ENCODE peak calls at places on chromosomes 11 and 22, in eight cellular contexts. U is HCT116, I is osteoblast, J is prostate gland, V is Caco-2, H is heart left ventricle, E is DND-41, L is HepG2. G is an unnamed sample. For H3K27me3, the result is how much of the 10 kb centered on the place peaks cover.

GRCh38 chr22:46024136-46024840 is 47.3 kb upstream of the WNT7B start:
- DNase-seq in H (peak), J (no peak), U (no peak), V (no peak), L (no peak), I (peak), E (no peak), G (no peak)

GRCh38 chr11:3227568-3228444 is 4.4 kb downstream of the MRGPRE start:
- DNase-seq in H (no peak), U (no peak), I (peak), J (no peak), E (no peak), V (no peak), L (no peak), G (peak)

GRCh38 chr22:49238181-49239141 is 589.2 kb downstream of the BRD1 start:
- DNase-seq in L (no peak), H (no peak), V (no peak), U (no peak), J (peak), I (no peak), E (no peak), G (peak)

GRCh38 chr11:117789241-117789640 is 7.8 kb downstream of the DSCAML1 start:
- DNase-seq in I (no peak), L (no peak), E (no peak), J (no peak), H (no peak), V (no peak), U (no peak), G (no peak)

GRCh38 chr11:116881153-116881552 is 43.7 kb upstream of the APOA1 start:
- DNase-seq in J (no peak), U (no peak), H (no peak), L (no peak), E (no peak), V (no peak), I (no peak), G (no peak)

GRCh38 chr11:30991376-30991775 is 378.2 kb downstream of the DCDC1 start:
- DNase-seq in I (no peak), J (no peak), H (no peak), E (no peak), L (no peak), V (no peak), U (no peak), G (no peak)

GRCh38 chr11:86608251-86608799 is 64.1 kb downstream of the ME3 start:
- DNase-seq in E (peak), I (peak), U (peak), L (peak), V (peak), J (peak), H (peak), G (peak)

GRCh38 chr11:29634248-29634647 is 382.6 kb downstream of the KCNA4 start:
- DNase-seq in E (no peak), U (no peak), I (no peak), V (no peak), J (no peak), H (no peak), L (no peak), G (no peak)

GRCh38 chr22:26581769-26582168 is 8.2 kb downstream of the TPST2 start:
- DNase-seq in U (no peak), J (no peak), L (no peak), H (no peak), I (no peak), E (no peak), V (no peak), G (no peak)

GRCh38 chr11:833114-833791 is 501 bp downstream of the CD151 start:
- DNase-seq in E (no peak), U (no peak), I (peak), L (no peak), J (no peak), V (peak), H (peak), G (peak)

GRCh38 chr11:71363721-71364120 is 84.5 kb downstream of the DHCR7 start:
- DNase-seq in H (no peak), I (no peak), E (no peak), V (no peak), U (no peak), L (no peak), J (no peak), G (no peak)

GRCh38 chr11:133951484-133952198 is 5.1 kb downstream of the IGSF9B start:
- DNase-seq in J (no peak), V (no peak), E (no peak), H (no peak), I (peak), L (no peak), U (no peak), G (no peak)

GRCh38 chr11:114162719-114163123 is 103.2 kb downstream of the ZBTB16 start:
- DNase-seq in L (no peak), V (no peak), J (peak), I (peak), U (no peak), H (peak), E (no peak), G (peak)

GRCh38 chr11:17077240-17077519 is 287 bp downstream of the RPS13 start:
- DNase-seq in U (no peak), E (no peak), L (no peak), I (no peak), V (no peak), J (no peak), H (no peak), G (no peak)

GRCh38 chr22:48692734-48693376 is 1134.8 kb downstream of the BRD1 start:
- DNase-seq in H (no peak), E (no peak), J (no peak), V (no peak), I (no peak), U (no peak), L (peak), G (no peak)

GRCh38 chr11:93541884-93542752 is 1.1 kb downstream of the SMCO4 start:
- DNase-seq in U (no peak), V (peak), I (peak), E (peak), L (peak), H (peak), J (peak), G (peak)

GRCh38 chr11:61041755-61042518 is 60.4 kb upstream of the CD5 start:
- DNase-seq in U (no peak), V (peak), I (no peak), J (no peak), L (no peak), E (peak), H (no peak), G (no peak)

GRCh38 chr22:43401661-43402060 is 10.2 kb upstream of the MPPED1 start:
- DNase-seq in L (no peak), U (no peak), V (no peak), H (no peak), E (no peak), J (no peak), I (no peak), G (no peak)

GRCh38 chr11:3995949-3996554 is 98.5 kb upstream of the RRM1 start:
- DNase-seq in H (no peak), E (peak), U (no peak), I (peak), V (no peak), L (no peak), J (no peak), G (no peak)

GRCh38 chr11:120564573-120565301 is 53.2 kb downstream of the GRIK4 start:
- DNase-seq in H (peak), E (no peak), U (no peak), V (no peak), J (no peak), L (no peak), I (peak), G (peak)

GRCh38 chr11:115869780-115870431 is 365.7 kb upstream of the CADM1 start:
- DNase-seq in E (no peak), H (peak), V (peak), U (no peak), I (no peak), J (no peak), L (peak), G (no peak)

GRCh38 chr11:83866655-83867054 is 580.5 kb upstream of the CCDC90B start:
- DNase-seq in V (no peak), E (no peak), J (no peak), U (no peak), L (no peak), H (no peak), I (no peak), G (no peak)

GRCh38 chr11:62269654-62270278 is at the start of gene SCGB2A2:
- DNase-seq in V (peak), E (no peak), H (no peak), L (no peak), U (peak), J (peak), I (no peak), G (no peak)

DNA sequence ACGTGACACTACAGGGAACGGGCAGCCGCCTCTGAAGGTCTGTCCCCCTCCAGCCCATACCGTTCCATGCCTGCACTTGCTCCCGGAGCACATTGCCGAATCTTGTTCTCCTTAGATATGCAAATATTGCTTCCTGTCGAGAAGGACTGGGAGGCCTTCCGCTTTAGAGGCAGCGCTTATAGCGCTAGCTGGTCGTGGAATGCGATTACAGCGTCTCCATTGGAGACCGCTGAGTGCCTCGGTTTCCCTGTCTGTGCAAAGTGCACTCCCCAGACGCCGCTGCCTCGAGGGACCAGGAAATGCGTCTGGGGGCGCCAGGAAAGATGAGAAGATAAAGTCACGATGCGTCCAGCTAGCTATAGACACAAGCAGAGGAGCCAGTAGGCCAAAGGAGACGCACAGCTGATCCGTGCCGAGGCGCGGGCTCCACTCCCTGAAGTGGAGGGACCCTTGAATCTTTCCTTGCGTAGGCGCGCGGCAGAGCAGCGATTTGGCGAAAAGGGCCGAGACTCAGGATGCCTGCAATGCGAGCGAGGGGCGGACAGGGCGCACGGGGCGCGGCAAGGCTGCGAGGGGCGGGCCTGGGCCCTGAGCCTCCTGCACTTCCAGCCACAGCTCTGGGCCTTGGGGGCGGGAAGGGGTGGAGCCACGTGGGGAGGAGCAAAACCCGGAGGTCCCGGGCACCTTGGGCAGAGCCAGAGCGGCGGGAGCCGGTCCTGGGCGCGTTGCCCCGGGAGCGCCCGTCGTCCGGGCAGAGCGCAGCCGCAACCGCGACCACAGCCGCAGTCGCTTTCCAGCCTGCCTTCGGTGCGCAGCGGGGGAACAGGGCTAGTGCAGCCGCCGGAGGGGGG is at the start of gene RASSF10:
- DNase-seq in U (no peak), E (no peak), H (peak), I (peak), V (peak), J (peak), L (no peak), G (peak)
- H3K27me3 ChIP-seq in U (under half), E (under half), H (half or more), I (half or more), V (under half), J (under half), L (under half), G (under half)

GRCh38 chr11:73342633-73343032 is 33.6 kb upstream of the RELT start:
- DNase-seq in L (no peak), E (no peak), H (no peak), V (no peak), U (no peak), I (peak), J (no peak), G (no peak)

GRCh38 chr11:73343076-73343833 is 32.9 kb upstream of the RELT start:
- DNase-seq in V (peak), H (no peak), L (no peak), E (no peak), I (peak), J (no peak), U (no peak), G (no peak)

GRCh38 chr11:73345481-73346147 is 30.6 kb upstream of the RELT start:
- DNase-seq in E (no peak), I (peak), H (no peak), V (no peak), U (no peak), L (no peak), J (no peak), G (no peak)

GRCh38 chr11:73346186-73346935 is 29.8 kb upstream of the RELT start:
- DNase-seq in I (peak), E (no peak), V (no peak), J (no peak), H (no peak), L (no peak), U (no peak), G (no peak)

DNA sequence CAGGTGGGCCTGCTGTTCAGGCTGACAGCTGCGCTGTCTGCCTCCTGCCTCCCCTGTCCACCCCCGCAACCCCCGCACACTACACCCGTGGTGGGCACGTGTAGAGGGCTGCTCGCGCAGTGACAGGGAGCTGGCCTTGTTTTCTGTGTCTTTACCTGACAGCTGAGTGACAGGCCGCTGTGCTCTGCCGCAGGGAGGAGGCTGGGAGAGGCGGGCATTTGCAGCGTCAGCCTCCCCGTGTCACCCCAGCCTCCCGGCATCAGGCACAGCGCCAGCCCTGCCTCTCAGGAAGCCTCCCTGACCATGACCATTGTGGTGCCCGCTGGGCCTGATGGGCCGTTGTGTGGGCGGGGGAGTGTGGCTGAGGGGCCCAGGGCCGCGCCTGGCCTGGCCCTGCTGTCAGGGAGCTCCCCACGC is 32.0 kb upstream of the RELT start:
- DNase-seq in I (peak), U (no peak), V (no peak), L (no peak), E (no peak), H (peak), J (no peak), G (no peak)
- H3K27me3 ChIP-seq in I (under half), U (under half), V (under half), L (under half), E (under half), H (under half), J (under half), G (under half)

DNA sequence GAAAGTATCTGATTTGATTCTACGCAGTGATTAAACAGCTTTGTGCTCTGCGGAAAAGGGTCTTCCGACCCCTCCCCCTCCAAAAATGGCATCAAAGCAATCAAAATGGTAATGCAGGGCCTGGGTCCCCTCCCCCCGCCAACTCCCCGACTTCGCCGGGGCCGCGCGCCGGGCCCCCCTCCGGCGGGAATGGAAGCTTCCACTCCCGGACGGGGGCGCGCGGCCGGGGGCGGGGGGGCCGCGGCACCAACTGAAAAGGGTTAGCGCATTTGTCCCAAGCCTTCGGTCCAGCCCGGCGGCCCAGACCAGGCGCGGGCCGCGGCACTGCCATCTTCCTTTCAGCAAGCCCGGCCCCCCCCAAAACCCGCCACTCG is 2.9 kb downstream of the PHF21B start:
- DNase-seq in E (no peak), V (peak), J (peak), I (no peak), L (no peak), H (peak), U (no peak), G (no peak)
- H3K27me3 ChIP-seq in E (under half), V (under half), J (under half), I (half or more), L (under half), H (under half), U (under half), G (under half)

GRCh38 chr11:69383372-69383771 is 89.4 kb downstream of the MYEOV start:
- DNase-seq in L (no peak), J (no peak), V (no peak), U (no peak), H (no peak), I (peak), E (no peak), G (no peak)

GRCh38 chr11:69380451-69380901 is 86.5 kb downstream of the MYEOV start:
- DNase-seq in L (no peak), V (no peak), E (no peak), J (no peak), I (peak), H (no peak), U (no peak), G (no peak)

GRCh38 chr11:69382131-69383128 is 88.5 kb downstream of the MYEOV start:
- DNase-seq in I (peak), H (peak), U (peak), E (no peak), L (no peak), J (no peak), V (peak), G (peak)

GRCh38 chr11:69380921-69381581 is 87.1 kb downstream of the MYEOV start:
- DNase-seq in E (no peak), L (no peak), H (no peak), V (no peak), U (no peak), J (no peak), I (peak), G (no peak)

GRCh38 chr11:69381681-69382130 is 87.8 kb downstream of the MYEOV start:
- DNase-seq in H (no peak), U (no peak), E (no peak), L (no peak), I (peak), V (no peak), J (no peak), G (no peak)
- H3K27me3 ChIP-seq in H (under half), U (under half), E (under half), L (under half), I (under half), V (under half), J (under half), G (under half)

DNA sequence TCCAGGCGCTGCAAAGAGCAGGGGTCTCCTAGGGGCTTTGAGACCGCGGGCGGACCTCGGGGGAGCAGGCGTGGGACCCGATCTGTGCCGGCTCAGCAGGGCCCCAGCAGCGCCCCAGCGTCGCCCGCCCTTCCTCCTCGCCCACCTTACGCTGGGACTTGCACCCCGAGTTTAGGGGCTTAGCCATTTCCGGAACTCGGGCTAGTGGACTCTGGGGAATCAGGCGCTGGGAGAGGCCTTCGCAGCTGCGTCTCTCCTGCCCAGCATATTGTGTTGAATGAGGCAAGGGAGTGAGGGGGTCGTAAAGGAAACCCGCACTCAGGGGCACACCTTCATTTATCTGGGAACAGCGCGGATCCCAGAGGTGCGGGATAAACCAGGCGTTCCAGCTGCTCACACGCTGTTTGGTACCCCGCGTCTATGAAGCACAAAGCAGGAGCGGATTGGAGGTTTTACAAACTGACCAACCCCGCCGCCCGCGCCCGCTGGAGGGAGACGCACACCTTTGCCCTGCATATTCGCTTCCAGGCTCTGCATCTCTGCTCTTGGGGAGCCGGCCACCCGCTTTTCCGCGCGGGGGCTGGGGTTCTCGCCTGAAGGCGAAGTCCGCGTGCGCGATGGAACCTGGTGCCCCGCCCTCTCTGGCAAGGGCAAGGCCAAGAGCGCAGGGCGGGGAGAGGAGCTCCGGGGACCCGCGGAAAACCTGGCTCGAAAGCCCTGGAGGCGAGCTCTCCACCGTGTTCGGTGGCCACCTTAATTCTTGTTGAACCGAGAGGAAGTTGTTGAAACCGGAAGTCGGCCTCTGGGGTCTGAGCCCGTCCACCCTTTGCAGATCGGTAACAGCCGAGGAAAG is 6.7 kb upstream of the ALX4 start:
- DNase-seq in U (no peak), L (no peak), E (no peak), J (no peak), I (no peak), H (no peak), V (peak), G (no peak)
- H3K27me3 ChIP-seq in U (under half), L (under half), E (under half), J (half or more), I (half or more), H (half or more), V (under half), G (half or more)

GRCh38 chr11:36748856-36749255 is 150.8 kb upstream of the RAG2 start:
- DNase-seq in L (no peak), U (no peak), H (no peak), V (no peak), J (no peak), E (no peak), I (no peak), G (no peak)

GRCh38 chr11:36751996-36752395 is 154.0 kb upstream of the RAG2 start:
- DNase-seq in J (no peak), V (no peak), U (no peak), L (no peak), E (no peak), H (no peak), I (no peak), G (no peak)

GRCh38 chr11:36746886-36747710 is 149.1 kb upstream of the RAG2 start:
- DNase-seq in V (peak), L (peak), U (peak), I (peak), J (peak), E (peak), H (peak), G (peak)

GRCh38 chr11:36751251-36751839 is 153.3 kb upstream of the RAG2 start:
- DNase-seq in L (no peak), H (no peak), U (no peak), E (no peak), J (no peak), I (no peak), V (no peak), G (no peak)

DNA sequence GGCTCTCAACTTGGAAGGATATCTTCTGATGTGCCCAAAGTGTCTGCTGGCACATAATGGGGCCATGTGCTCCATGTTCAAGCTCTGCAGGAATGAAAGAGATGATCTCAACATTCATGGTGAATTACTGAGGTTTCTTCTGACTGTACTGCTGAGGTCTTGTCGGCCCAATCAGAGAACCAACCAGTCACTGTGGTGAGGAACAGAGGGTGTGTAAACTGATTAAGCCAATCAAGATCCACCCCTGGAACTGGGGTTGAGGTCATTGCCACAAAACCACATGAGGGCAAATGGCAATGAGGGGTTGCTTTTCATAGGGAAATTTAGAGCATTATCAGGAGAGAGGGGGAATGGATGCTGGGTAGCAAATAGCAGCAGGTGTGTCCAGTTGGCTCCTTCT is 152.3 kb upstream of the RAG2 start:
- DNase-seq in H (no peak), V (no peak), J (no peak), I (no peak), L (no peak), E (peak), U (no peak), G (no peak)
- H3K27me3 ChIP-seq in H (under half), V (under half), J (under half), I (under half), L (under half), E (under half), U (under half), G (under half)

GRCh38 chr11:20192151-20192550 is 31.9 kb upstream of the DBX1 start:
- DNase-seq in I (no peak), V (no peak), E (no peak), L (no peak), H (no peak), J (no peak), U (no peak), G (no peak)
- H3K27me3 ChIP-seq in I (under half), V (under half), E (under half), L (under half), H (under half), J (under half), U (under half), G (under half)